ENCODE peak calls at places on chromosome 5, in five cellular contexts. N is PC-3, A is GM23248, W is IMR-90, F is neural progenitor cell. B is an unnamed sample.

GRCh38 chr5:178120661-178121357 is 7.5 kb downstream of the N4BP3 start:
- DNase-seq in N (peak; percentile 96), A (peak; percentile 70), W (peak; percentile 76), F (peak; percentile 86), B (no peak)

GRCh38 chr5:107487056-107487461 is 183.7 kb downstream of the EFNA5 start:
- DNase-seq in N (no peak), A (peak; percentile 11), W (peak; percentile 28), F (no peak), B (peak; percentile 60)

GRCh38 chr5:107607656-107608368 is 62.9 kb downstream of the EFNA5 start:
- DNase-seq in N (no peak), A (no peak), W (no peak), F (peak; percentile 23), B (no peak)

GRCh38 chr5:154723740-154724505 is 31.3 kb upstream of the LARP1 start:
- DNase-seq in N (no peak), A (peak; percentile 66), W (peak; percentile 81), F (no peak), B (peak; percentile 66)

GRCh38 chr5:61290815-61291214 is 41.2 kb upstream of the ZSWIM6 start:
- DNase-seq in N (peak; percentile 45), A (no peak), W (no peak), F (no peak), B (peak; percentile 33)

GRCh38 chr5:157306690-157307089 is 40.8 kb downstream of the CYFIP2 start:
- DNase-seq in N (no peak), A (no peak), W (no peak), F (no peak), B (no peak)

GRCh38 chr5:151251001-151251551 is 1.9 kb upstream of the GM2A start:
- DNase-seq in N (no peak), A (no peak), W (no peak), F (no peak), B (no peak)

GRCh38 chr5:21121213-21121612 is 1133.2 kb upstream of the CDH18 start:
- DNase-seq in N (no peak), A (no peak), W (no peak), F (no peak), B (peak; percentile 4)

GRCh38 chr5:90055831-90056328 is 353.7 kb downstream of the CETN3 start:
- DNase-seq in N (peak; percentile 86), A (peak; percentile 6), W (peak; percentile 21), F (peak; percentile 2), B (peak; percentile 65)

GRCh38 chr5:74109344-74109743 is 483.3 kb downstream of the ARHGEF28 start:
- DNase-seq in N (no peak), A (no peak), W (no peak), F (peak; percentile 30), B (no peak)

GRCh38 chr5:134451618-134452505 is 40.2 kb upstream of the CDKN2AIPNL start:
- DNase-seq in N (peak; percentile 80), A (peak; percentile 89), W (peak; percentile 86), F (no peak), B (peak; percentile 88)

GRCh38 chr5:12488161-12488560 is 583.9 kb upstream of the CTNND2 start:
- DNase-seq in N (no peak), A (no peak), W (no peak), F (no peak), B (no peak)

GRCh38 chr5:107268241-107268640 is 402.5 kb downstream of the EFNA5 start:
- DNase-seq in N (no peak), A (no peak), W (peak; percentile 27), F (no peak), B (no peak)

GRCh38 chr5:6602441-6602840 is 30.4 kb downstream of the NSUN2 start:
- DNase-seq in N (no peak), A (no peak), W (no peak), F (no peak), B (no peak)

GRCh38 chr5:52374286-52374685 is 413.4 kb upstream of the ITGA1 start:
- DNase-seq in N (no peak), A (no peak), W (no peak), F (no peak), B (no peak)

GRCh38 chr5:132100672-132101261 is 27.2 kb downstream of the CSF2 start:
- DNase-seq in N (no peak), A (no peak), W (no peak), F (no peak), B (no peak)

GRCh38 chr5:150989695-150990094 is 30.7 kb upstream of the GPX3 start:
- DNase-seq in N (peak; percentile 26), A (peak; percentile 18), W (no peak), F (peak; percentile 39), B (no peak)

GRCh38 chr5:154503698-154504039 is 25.6 kb upstream of the HAND1 start:
- DNase-seq in N (no peak), A (no peak), W (no peak), F (no peak), B (no peak)

GRCh38 chr5:76386360-76386759 is 16.7 kb upstream of the IQGAP2 start:
- DNase-seq in N (no peak), A (no peak), W (no peak), F (no peak), B (no peak)

GRCh38 chr5:17216176-17216973 is 1.1 kb upstream of the BASP1 start:
- DNase-seq in N (peak; percentile 99), A (peak; percentile 90), W (peak; percentile 76), F (peak; percentile 93), B (peak; percentile 95)

GRCh38 chr5:31937226-31937625 is 236.9 kb downstream of the GOLPH3 start:
- DNase-seq in N (no peak), A (no peak), W (no peak), F (no peak), B (no peak)
- H3K4me1 ChIP-seq in N (no peaks in the 10 kb centered on the region), A (no peaks in the 10 kb centered on the region), W (no peaks in the 10 kb centered on the region), F (peaks cover 11% of the 10 kb centered on the region), B (peaks cover 43% of the 10 kb centered on the region)

DNA sequence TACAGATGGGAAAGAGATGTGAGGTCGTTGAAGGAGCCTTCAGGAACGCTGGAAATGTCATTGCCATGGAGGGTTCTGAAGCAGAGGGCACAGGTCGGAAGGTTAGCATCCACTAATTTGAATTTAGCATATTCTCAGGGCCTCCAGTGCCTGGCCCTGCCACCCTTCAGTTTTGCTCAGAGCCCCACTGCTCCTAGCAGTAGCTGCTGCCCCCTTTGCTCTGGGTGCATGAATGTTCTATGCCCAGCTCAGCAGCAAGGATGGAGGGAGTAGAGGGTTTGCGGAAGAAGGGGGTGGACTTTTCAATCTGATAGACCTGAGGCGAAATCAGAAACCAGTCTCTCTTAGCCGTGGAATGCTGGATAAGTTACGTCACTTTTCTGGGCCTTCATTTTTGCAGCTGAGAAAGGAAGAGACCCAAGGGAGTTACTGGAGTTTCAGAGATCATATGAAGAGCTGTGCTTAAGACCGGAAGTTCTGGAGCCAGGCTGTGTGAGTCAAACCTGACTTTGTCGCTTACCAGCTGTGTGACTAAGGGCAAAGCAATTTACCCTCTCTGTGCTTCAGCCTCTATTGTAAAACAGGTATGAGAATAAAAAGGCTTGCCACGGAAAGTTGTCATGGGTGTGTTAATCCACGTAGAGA is 133.2 kb upstream of the PANK3 start:
- DNase-seq in N (peak; percentile 90), A (peak; percentile 99), W (peak; percentile 97), F (no peak), B (peak; percentile 93)
- H3K9ac ChIP-seq in N (no peak overlapping the region), A (peak overlapping the region; percentile 70), W (no peak overlapping the region), F (no peak overlapping the region), B (peak overlapping the region; percentile 26)

DNA sequence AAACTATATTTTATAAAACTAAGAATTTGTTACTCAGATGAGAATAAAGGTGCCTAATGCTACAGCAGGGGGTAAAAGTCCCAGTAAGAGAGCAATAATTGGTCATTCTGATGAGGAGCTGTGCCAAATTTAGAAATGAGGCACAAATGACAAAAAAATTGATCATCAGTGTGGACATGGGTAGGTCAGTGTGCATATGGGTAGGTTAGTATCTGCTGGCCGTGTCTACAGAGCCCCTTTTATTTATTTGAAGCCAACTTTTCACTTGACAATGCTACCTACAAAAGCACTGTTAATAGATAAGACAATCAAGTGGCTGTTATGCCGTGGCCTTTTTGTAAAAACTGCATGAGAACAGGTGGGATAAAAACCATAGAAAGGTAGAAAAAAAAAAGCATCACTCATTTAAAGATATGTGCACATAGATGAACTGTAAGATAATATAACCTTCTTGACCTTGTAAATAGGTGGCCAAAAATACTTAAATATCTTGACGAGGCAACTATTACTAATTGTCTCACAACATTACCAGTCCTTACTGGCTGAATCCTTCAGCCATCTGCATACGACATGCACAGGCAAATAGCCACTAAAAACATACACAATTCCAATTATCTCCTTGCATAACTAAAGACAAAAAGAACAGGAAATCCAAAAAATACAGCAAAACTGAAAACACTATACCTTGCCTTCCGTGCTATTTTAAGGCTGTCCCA is 454.7 kb downstream of the RAB3C start:
- DNase-seq in N (no peak), A (no peak), W (no peak), F (no peak), B (no peak)
- H3K4me1 ChIP-seq in N (peaks cover 50% of the 10 kb centered on the region), A (peaks cover 60% of the 10 kb centered on the region), W (peaks cover 6% of the 10 kb centered on the region), F (peaks cover 6% of the 10 kb centered on the region), B (peaks cover 56% of the 10 kb centered on the region)

GRCh38 chr5:176629853-176630680 is at the start of the genes EIF4E1B and SNCB:
- DNase-seq in N (peak; percentile 65), A (peak; percentile 75), W (no peak), F (peak; percentile 87), B (peak; percentile 77)
- H3K9ac ChIP-seq in N (no peak within 1 kb of the TSS), A (no peak within 1 kb of the TSS), W (no peak within 1 kb of the TSS), F (no peak within 1 kb of the TSS), B (no peak within 1 kb of the TSS)

GRCh38 chr5:140342287-140342686 is 4.1 kb downstream of the HBEGF start:
- DNase-seq in N (no peak), A (no peak), W (no peak), F (no peak), B (no peak)
- H3K4me1 ChIP-seq in N (peaks cover 71% of the 10 kb centered on the region), A (peaks cover 32% of the 10 kb centered on the region), W (peaks cover 15% of the 10 kb centered on the region), F (no peaks in the 10 kb centered on the region), B (peaks cover 28% of the 10 kb centered on the region)

GRCh38 chr5:126461838-126462237 is 38.6 kb downstream of the GRAMD2B start:
- DNase-seq in N (no peak), A (no peak), W (no peak), F (no peak), B (no peak)
- H3K9ac ChIP-seq in N (no peak overlapping the region), A (no peak overlapping the region), W (no peak overlapping the region), F (no peak overlapping the region), B (no peak overlapping the region)

GRCh38 chr5:170249360-170249759 is 16.6 kb downstream of the C5orf58 start:
- DNase-seq in N (no peak), A (no peak), W (no peak), F (no peak), B (no peak)
- H3K4me1 ChIP-seq in N (peaks cover 6% of the 10 kb centered on the region), A (no peaks in the 10 kb centered on the region), W (no peaks in the 10 kb centered on the region), F (peaks cover 52% of the 10 kb centered on the region), B (peaks cover 72% of the 10 kb centered on the region)